ENCODE peak calls at places on chromosomes 6 and 20, in seven cellular contexts. U is SK-N-SH, B is HCT116, O is HepG2, V is H1, Y is GM12878, S is K562. L is an unnamed sample.

GRCh38 chr6:34115396-34116314 is 30.2 kb downstream of the GRM4 start:
- DNase-seq in U (no peak), B (no peak), O (no peak), V (no peak), Y (no peak), S (peak), L (peak)

GRCh38 chr6:15871211-15871770 is 208.5 kb upstream of the DTNBP1 start:
- DNase-seq in U (no peak), B (no peak), O (no peak), V (no peak), Y (no peak), S (no peak), L (no peak)

GRCh38 chr6:15504040-15504491 is 158.8 kb downstream of the DTNBP1 start:
- DNase-seq in U (peak), B (no peak), O (no peak), V (no peak), Y (no peak), S (no peak), L (no peak)

GRCh38 chr20:2742431-2742830 is 49.9 kb downstream of the EBF4 start:
- DNase-seq in U (no peak), B (no peak), O (no peak), V (no peak), Y (no peak), S (no peak), L (no peak)

GRCh38 chr6:1082040-1082935 is 229.6 kb upstream of the FOXQ1 start:
- DNase-seq in U (no peak), B (no peak), O (no peak), V (no peak), Y (no peak), S (no peak), L (no peak)

GRCh38 chr6:24403501-24403824 is 727 bp downstream of the MRS2 start:
- DNase-seq in U (no peak), B (no peak), O (no peak), V (no peak), Y (no peak), S (no peak), L (no peak)

GRCh38 chr6:33249732-33250625 is 21.7 kb downstream of the VPS52 start:
- DNase-seq in U (peak), B (no peak), O (no peak), V (no peak), Y (no peak), S (peak), L (no peak)

GRCh38 chr6:166940643-166941068 is 15.7 kb downstream of the RNASET2 start:
- DNase-seq in U (no peak), B (peak), O (no peak), V (no peak), Y (no peak), S (peak), L (no peak)

GRCh38 chr20:17403496-17403895 is 127.7 kb downstream of the BFSP1 start:
- DNase-seq in U (no peak), B (no peak), O (no peak), V (no peak), Y (no peak), S (no peak), L (no peak)

GRCh38 chr20:54221383-54221782 is 13.5 kb downstream of the PFDN4 start:
- DNase-seq in U (no peak), B (no peak), O (no peak), V (no peak), Y (no peak), S (no peak), L (no peak)

GRCh38 chr20:60024245-60024644 is 66.0 kb downstream of the CDH26 start:
- DNase-seq in U (no peak), B (no peak), O (no peak), V (no peak), Y (no peak), S (no peak), L (no peak)

GRCh38 chr20:10209091-10209490 is 9.5 kb upstream of the SNAP25 start:
- DNase-seq in U (no peak), B (no peak), O (no peak), V (no peak), Y (no peak), S (no peak), L (no peak)

GRCh38 chr6:119209452-119210205 is 131.2 kb upstream of the FAM184A start:
- DNase-seq in U (no peak), B (no peak), O (no peak), V (no peak), Y (peak), S (no peak), L (no peak)

GRCh38 chr6:119204744-119205143 is 126.3 kb upstream of the FAM184A start:
- DNase-seq in U (no peak), B (no peak), O (no peak), V (no peak), Y (no peak), S (no peak), L (no peak)

GRCh38 chr6:119207973-119208725 is 129.7 kb upstream of the FAM184A start:
- DNase-seq in U (no peak), B (peak), O (no peak), V (no peak), Y (no peak), S (no peak), L (no peak)

GRCh38 chr6:119207327-119207726 is 128.9 kb upstream of the FAM184A start:
- DNase-seq in U (no peak), B (no peak), O (no peak), V (no peak), Y (no peak), S (no peak), L (no peak)

GRCh38 chr6:119205911-119206617 is 127.6 kb upstream of the FAM184A start:
- DNase-seq in U (no peak), B (no peak), O (no peak), V (no peak), Y (peak), S (no peak), L (no peak)
- TF ChIP-seq JUND in U (no peak), B (no peak), O (no peak), V (no peak), Y (no peak), S (no peak), L (no peak)

DNA sequence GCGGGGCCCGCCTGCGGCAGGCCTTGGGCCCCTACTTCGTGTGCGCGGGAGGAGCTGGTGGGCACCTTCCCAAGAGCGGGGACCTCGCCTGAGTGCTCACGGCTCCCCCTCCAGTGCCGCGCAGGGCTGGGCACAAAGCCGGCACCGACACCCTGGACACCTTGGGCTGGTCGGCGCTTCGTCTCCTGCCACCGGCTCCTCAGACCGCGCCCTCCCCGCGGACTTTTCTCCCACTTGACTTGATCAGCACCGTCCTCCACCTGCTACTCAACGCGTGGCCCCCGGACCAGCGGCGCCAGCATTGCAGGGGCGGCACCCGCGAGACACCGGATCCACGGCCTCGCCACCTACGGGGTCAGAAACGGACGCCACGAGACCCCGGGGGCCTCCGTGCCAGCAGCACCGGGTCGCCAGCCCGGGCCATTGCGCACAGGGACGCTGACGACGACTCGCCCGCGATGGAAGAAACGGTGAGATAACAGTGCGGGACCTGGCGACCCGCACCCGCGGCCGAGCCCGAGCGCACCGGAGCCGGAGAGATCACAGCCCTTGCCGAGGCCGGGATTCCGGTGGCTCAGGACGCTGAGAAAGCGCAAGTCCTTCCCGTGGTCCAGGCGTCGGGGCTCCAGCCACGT is 154.2 kb downstream of the DLL1 start:
- DNase-seq in U (no peak), B (no peak), O (no peak), V (no peak), Y (no peak), S (no peak), L (no peak)
- TF ChIP-seq JUND in U (no peak), B (no peak), O (no peak), V (no peak), Y (no peak), S (no peak), L (no peak)

GRCh38 chr6:42984001-42984923 is at the start of gene PPP2R5D:
- DNase-seq in U (peak), B (peak), O (peak), V (peak), Y (peak), S (peak), L (peak)

GRCh38 chr6:42984924-42985475 is 630 bp downstream of the PPP2R5D start:
- DNase-seq in U (no peak), B (no peak), O (no peak), V (no peak), Y (no peak), S (peak), L (no peak)

GRCh38 chr6:42987533-42988451 is 3.4 kb downstream of the PPP2R5D start:
- DNase-seq in U (no peak), B (no peak), O (no peak), V (no peak), Y (no peak), S (peak), L (no peak)

GRCh38 chr6:42989923-42990322 is 5.6 kb downstream of the PPP2R5D start:
- DNase-seq in U (no peak), B (no peak), O (no peak), V (no peak), Y (no peak), S (no peak), L (no peak)

DNA sequence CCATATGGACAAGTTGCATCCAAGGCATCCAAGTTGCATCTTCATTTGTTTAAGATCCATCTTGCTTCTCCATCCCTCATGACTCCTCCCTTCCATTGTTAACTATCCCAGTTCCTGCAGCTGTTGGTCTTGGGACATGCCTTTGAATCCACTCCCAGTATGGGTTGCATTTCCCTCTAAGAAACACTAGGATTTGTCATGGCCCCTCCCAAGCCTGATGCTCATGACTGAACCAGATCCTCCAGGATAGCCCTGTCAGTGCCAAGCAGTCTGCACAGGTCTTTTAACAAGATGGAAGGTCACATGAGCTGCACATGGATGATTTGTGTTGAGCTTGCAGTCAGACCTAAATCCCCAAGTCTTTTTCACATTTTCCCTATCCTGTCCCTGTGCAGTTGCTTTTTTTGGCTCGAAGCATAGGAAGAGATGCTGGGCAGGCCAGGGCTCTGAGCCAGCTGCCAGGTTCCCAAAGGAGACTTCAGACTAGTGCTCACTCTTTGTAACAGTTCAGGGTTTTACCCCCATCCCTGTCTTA is 4.2 kb downstream of the PPP2R5D start:
- DNase-seq in U (no peak), B (no peak), O (no peak), V (no peak), Y (no peak), S (no peak), L (no peak)
- TF ChIP-seq JUND in U (no peak), B (no peak), O (no peak), V (no peak), Y (no peak), S (no peak), L (no peak)

GRCh38 chr20:62744761-62745160 is 36.1 kb downstream of the NTSR1 start:
- DNase-seq in U (no peak), B (no peak), O (no peak), V (no peak), Y (no peak), S (no peak), L (no peak)
- TF ChIP-seq JUND in U (no peak), B (no peak), O (no peak), V (no peak), Y (no peak), S (no peak), L (no peak)

DNA sequence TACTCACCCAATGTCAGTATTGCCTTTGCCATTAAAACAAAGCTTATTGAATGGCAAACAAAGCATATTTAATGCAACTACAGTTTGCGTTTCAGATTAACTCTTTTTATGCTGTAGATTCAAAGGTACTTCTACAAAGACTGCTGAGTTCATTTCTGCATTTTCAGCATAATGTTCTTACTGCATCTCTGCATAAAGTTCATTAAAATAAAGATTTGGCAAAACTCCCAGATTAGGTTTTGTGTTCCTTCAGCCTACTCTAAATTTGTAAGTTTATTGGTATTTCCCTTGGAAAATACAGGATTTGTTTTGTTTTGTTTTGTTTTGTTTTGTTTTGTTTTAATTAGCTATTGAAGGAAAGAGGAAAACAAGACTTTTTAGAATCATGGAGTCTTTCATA is 359.5 kb downstream of the ADGRB3 start:
- DNase-seq in U (no peak), B (no peak), O (no peak), V (no peak), Y (no peak), S (no peak), L (no peak)
- TF ChIP-seq JUND in U (no peak), B (no peak), O (no peak), V (no peak), Y (no peak), S (no peak), L (no peak)

DNA sequence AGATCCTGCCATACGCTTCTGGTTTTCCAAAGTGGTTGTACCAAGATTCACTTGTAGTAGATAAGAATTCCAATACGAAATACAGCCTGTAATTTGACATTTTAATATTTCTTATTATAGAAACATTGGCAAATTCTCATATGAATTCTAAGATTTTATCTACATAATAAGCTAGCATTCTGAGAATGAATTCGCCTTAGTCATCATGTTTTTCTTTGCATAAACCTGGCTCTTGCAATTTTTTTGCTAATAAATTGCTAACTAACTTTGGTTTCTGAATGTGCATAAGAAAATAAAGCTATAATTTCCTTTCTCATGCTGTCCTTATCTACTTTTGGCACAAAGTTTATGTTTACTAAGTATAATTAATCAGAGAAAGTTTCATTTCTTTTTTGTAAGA is 673.0 kb downstream of the PTPRT start:
- DNase-seq in U (no peak), B (no peak), O (no peak), V (no peak), Y (no peak), S (no peak), L (no peak)
- TF ChIP-seq JUND in U (no peak), B (no peak), O (no peak), V (no peak), Y (no peak), S (no peak), L (no peak)

GRCh38 chr20:57458400-57459160 is 66.4 kb downstream of the CTCFL start:
- DNase-seq in U (no peak), B (no peak), O (no peak), V (no peak), Y (no peak), S (no peak), L (no peak)
- TF ChIP-seq JUND in U (no peak), B (no peak), O (no peak), V (no peak), Y (no peak), S (no peak), L (no peak)